ENCODE peak calls at places on chromosomes 4 and X, in eight cellular contexts. A, R, Y, E, M, W, U and O are unnamed samples.

GRCh38 chrX:9374537-9374936 is 90.3 kb upstream of the TBL1X start:
- DNase-seq in Y (no peak), R (no peak), M (peak), U (no peak), W (no peak), E (no peak), A (no peak), O (no peak)

GRCh38 chr4:74794341-74794801 is at the start of gene BTC:
- DNase-seq in E (no peak), R (no peak), U (no peak), Y (peak), W (peak), A (no peak), M (peak), O (peak)

GRCh38 chr4:10682397-10682796 is 2.2 kb downstream of the CLNK start:
- DNase-seq in M (no peak), E (no peak), A (no peak), U (no peak), W (no peak), Y (no peak), R (no peak), O (no peak)

GRCh38 chr4:85725727-85726170 is 250.8 kb downstream of the ARHGAP24 start:
- DNase-seq in A (peak), Y (no peak), W (no peak), M (no peak), E (no peak), R (no peak), U (no peak), O (no peak)

GRCh38 chrX:48791063-48791820 is 4.9 kb downstream of the GATA1 start:
- DNase-seq in A (no peak), U (peak), E (no peak), W (no peak), Y (no peak), R (no peak), M (no peak), O (no peak)

GRCh38 chr4:4960574-4960973 is 58.7 kb downstream of the CYTL1 start:
- DNase-seq in R (no peak), Y (no peak), E (no peak), U (no peak), A (no peak), M (no peak), W (no peak), O (no peak)

GRCh38 chr4:47615385-47615784 is 130.3 kb downstream of the ATP10D start:
- DNase-seq in M (no peak), Y (no peak), U (no peak), W (no peak), E (no peak), R (peak), A (no peak), O (peak)

GRCh38 chr4:164871673-164872072 is 5.3 kb upstream of the APELA start:
- DNase-seq in W (no peak), Y (no peak), E (no peak), R (no peak), U (no peak), A (no peak), M (no peak), O (no peak)

GRCh38 chr4:172680701-172681100 is 487.9 kb upstream of the GALNT7 start:
- DNase-seq in W (no peak), U (no peak), R (no peak), Y (no peak), M (no peak), A (no peak), E (no peak), O (no peak)

GRCh38 chrX:10173331-10173900 is 16.6 kb downstream of the CLCN4 start:
- DNase-seq in W (peak), M (no peak), E (no peak), A (peak), Y (peak), R (peak), U (no peak), O (peak)

GRCh38 chr4:56976878-56977320 is 507 bp downstream of the NOA1 start:
- DNase-seq in Y (peak), W (no peak), E (peak), R (no peak), U (no peak), A (peak), M (peak), O (no peak)

GRCh38 chrX:110987292-110987691 is 108.7 kb upstream of the PAK3 start:
- DNase-seq in A (no peak), M (no peak), E (no peak), Y (no peak), R (no peak), U (no peak), W (no peak), O (no peak)

GRCh38 chrX:121863976-121864375 is 816.6 kb downstream of the GLUD2 start:
- DNase-seq in R (no peak), A (no peak), M (no peak), Y (no peak), U (peak), E (no peak), W (no peak), O (no peak)

GRCh38 chr4:104896623-104897296 is 249.9 kb upstream of the TET2 start:
- DNase-seq in A (no peak), M (no peak), W (no peak), Y (no peak), U (no peak), R (no peak), E (no peak), O (no peak)

GRCh38 chrX:3548743-3549441 is 164.6 kb downstream of the PRKX start:
- DNase-seq in W (no peak), U (no peak), Y (peak), R (peak), A (no peak), E (no peak), M (no peak), O (peak)

GRCh38 chr4:165502919-165503907 is 124.4 kb downstream of the CPE start:
- DNase-seq in U (no peak), W (no peak), M (no peak), R (no peak), Y (no peak), E (no peak), A (no peak), O (peak)

GRCh38 chr4:44916406-44916805 is 190.1 kb upstream of the GNPDA2 start:
- DNase-seq in A (no peak), Y (no peak), W (no peak), M (no peak), U (no peak), E (no peak), R (peak), O (peak)

GRCh38 chrX:18436017-18436416 is 10.6 kb downstream of the CDKL5 start:
- DNase-seq in M (no peak), W (no peak), E (no peak), U (no peak), Y (no peak), R (no peak), A (no peak), O (no peak)

GRCh38 chrX:18440835-18441234 is 15.4 kb downstream of the CDKL5 start:
- DNase-seq in Y (no peak), E (no peak), R (no peak), W (no peak), M (no peak), A (no peak), U (no peak), O (no peak)

GRCh38 chrX:18441780-18442367 is 16.5 kb downstream of the CDKL5 start:
- DNase-seq in E (no peak), U (no peak), A (no peak), Y (no peak), M (no peak), W (no peak), R (no peak), O (no peak)
- TF ChIP-seq CTCF in E (no peak), U (no peak), A (no peak), Y (no peak), M (no peak), W (no peak), R (no peak), O (no peak)

GRCh38 chrX:25004485-25005032 is 11.2 kb downstream of the ARX start:
- DNase-seq in A (no peak), Y (peak), U (no peak), R (no peak), W (no peak), E (no peak), M (no peak), O (no peak)
- H3K4me3 ChIP-seq in A (no peak), Y (peak), U (no peak), R (no peak), W (peak), E (no peak), M (no peak), O (no peak)

DNA sequence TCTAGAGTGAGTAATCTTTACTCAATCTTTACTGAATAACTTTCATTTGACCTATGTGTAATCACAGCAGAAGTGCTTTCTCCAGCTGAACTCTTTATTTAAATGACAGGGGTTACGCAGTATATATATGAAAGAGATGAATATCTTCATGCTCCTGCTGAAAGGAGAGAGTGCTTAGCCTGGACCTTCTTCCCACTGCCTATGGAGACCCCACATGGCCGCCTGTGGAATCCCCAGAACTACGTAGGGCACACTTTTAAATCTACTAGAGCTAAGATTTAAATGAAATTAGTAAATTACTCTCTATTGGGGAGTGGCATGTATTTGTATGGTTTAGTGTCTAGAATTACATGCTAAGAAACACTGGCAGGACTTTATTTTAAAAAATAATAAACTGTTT is 391.2 kb downstream of the ANKRD50 start:
- DNase-seq in M (no peak), W (no peak), R (no peak), A (no peak), Y (peak), E (no peak), U (no peak), O (peak)
- TF ChIP-seq CTCF in M (no peak), W (no peak), R (no peak), A (no peak), Y (peak), E (no peak), U (no peak), O (peak)

DNA sequence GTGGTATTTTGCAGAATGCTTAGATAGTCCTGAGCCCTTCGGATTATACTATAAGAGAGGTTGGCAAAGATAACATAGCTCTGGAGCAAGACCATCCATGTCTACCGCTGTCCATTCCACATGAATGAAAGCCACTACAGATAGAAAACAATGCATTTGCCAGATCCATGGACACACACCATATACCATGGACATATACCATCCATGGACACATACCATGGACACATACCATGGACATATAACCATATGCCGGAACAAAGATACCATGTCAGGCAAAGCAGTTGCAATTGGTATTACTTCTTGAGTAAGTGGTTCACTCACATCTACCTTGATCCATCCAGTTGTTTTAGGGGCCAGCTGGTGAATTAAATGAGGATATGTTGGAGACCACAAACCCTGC is 53.2 kb upstream of the ATP6AP2 start:
- DNase-seq in R (no peak), A (no peak), E (no peak), U (no peak), Y (no peak), W (no peak), M (no peak), O (no peak)
- H3K4me3 ChIP-seq in R (no peak), A (no peak), E (no peak), U (no peak), Y (no peak), W (no peak), M (no peak), O (no peak)

DNA sequence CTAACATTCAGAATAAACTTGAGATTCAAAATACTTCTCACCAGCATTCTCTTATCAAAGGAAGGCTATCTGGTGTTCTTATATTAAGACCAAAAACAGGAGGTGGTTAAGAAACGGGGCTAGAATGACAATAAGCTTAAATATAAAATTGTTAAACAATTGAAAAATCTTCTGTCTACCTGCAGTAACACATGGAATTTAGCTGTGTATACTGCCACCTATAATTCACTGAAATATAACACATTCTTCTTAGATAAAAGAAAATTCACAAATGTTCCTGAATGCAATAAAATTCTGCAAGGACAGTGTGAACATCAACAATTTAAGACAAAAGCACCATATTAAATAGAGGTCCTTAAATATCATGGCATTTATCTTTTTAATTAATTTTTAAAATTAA is 11.5 kb upstream of the PCDH10 start:
- DNase-seq in E (no peak), R (no peak), W (no peak), M (no peak), A (no peak), U (no peak), Y (no peak), O (no peak)
- TF ChIP-seq CTCF in E (no peak), R (no peak), W (no peak), M (no peak), A (no peak), U (no peak), Y (no peak), O (no peak)

DNA sequence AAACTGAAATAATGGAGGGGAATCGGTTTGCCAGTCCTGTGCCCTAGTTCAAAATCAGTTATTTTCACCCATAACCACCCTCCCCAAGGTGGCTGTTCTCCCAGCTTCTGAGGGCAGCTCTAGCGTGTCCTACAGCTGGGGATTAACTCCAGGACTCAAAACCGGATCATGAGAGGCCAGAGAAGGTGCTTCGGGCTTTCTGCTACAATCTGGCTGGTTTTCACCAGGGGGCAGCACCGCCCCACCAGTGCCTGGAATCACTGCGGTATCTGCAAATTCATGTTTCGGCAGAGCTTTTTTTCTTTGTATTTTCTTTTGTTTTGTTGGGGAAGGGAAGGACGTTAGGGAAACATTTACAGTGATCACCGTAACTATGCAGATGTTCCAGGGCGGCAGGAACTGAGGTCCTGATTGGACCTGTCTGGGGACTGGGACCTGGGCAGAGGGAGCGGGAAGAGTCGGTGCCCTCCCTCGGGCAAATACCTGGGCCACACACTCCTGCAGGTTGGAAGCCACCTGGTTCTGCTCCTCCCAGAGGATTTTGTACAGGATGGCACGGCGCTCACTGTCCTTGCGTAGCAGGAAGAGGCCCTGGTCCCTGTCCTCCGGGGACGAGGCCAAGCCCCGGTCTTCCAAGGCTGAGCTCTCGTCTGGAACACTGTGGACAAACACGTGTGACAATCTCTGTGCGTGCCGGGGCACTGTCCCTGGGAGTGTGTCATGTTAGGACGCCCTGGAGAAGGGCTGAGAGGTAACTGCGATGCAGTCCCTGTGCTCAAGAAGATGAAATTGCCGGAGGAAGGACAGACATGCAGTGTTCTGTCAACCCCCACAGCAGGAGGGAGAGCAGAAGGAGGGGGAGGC is 28.7 kb downstream of the PDHA1 start:
- DNase-seq in M (peak), A (no peak), E (peak), W (peak), U (peak), R (peak), Y (peak), O (peak)
- H3K4me3 ChIP-seq in M (peak), A (peak), E (peak), W (peak), U (no peak), R (peak), Y (peak), O (peak)